ENCODE peak calls at places on chromosomes 7 and 10, in six cellular contexts. One of them, this sample, is unnamed.

GRCh38 chr10:14654821-14655382 is 119.8 kb downstream of the FAM107B start:
- DNase-seq in IMR-90: no peak
- DNase-seq in trophoblast cell: peak; percentile 74
- DNase-seq in mesenchymal stem cell: no peak
- DNase-seq in H1: no peak
- DNase-seq in neuronal stem cell: no peak
- DNase-seq in this sample: no peak

GRCh38 chr7:115869225-115869624 is 161.3 kb downstream of the TFEC start:
- DNase-seq in H1: no peak
- DNase-seq in IMR-90: peak; percentile 49
- DNase-seq in neuronal stem cell: no peak
- DNase-seq in mesenchymal stem cell: no peak
- DNase-seq in trophoblast cell: no peak
- DNase-seq in this sample: no peak

GRCh38 chr7:44511863-44512468 is 21.5 kb upstream of the NUDCD3 start:
- DNase-seq in IMR-90: no peak
- DNase-seq in H1: no peak
- DNase-seq in mesenchymal stem cell: no peak
- DNase-seq in trophoblast cell: no peak
- DNase-seq in neuronal stem cell: no peak
- DNase-seq in this sample: no peak

GRCh38 chr10:123721441-123722049 is 55.4 kb downstream of the GPR26 start:
- DNase-seq in mesenchymal stem cell: no peak
- DNase-seq in IMR-90: no peak
- DNase-seq in H1: no peak
- DNase-seq in neuronal stem cell: no peak
- DNase-seq in trophoblast cell: no peak
- DNase-seq in this sample: no peak

GRCh38 chr7:158824028-158824427 is 5.3 kb downstream of the ESYT2 start:
- DNase-seq in H1: no peak
- DNase-seq in neuronal stem cell: no peak
- DNase-seq in trophoblast cell: no peak
- DNase-seq in IMR-90: no peak
- DNase-seq in mesenchymal stem cell: no peak
- DNase-seq in this sample: no peak

GRCh38 chr7:105003275-105003674 is 10.7 kb upstream of the KMT2E start:
- DNase-seq in mesenchymal stem cell: peak; percentile 77
- DNase-seq in neuronal stem cell: no peak
- DNase-seq in IMR-90: peak; percentile 82
- DNase-seq in H1: no peak
- DNase-seq in trophoblast cell: no peak
- DNase-seq in this sample: no peak

GRCh38 chr7:22801907-22802306 is 20.7 kb downstream of the TOMM7 start:
- DNase-seq in mesenchymal stem cell: no peak
- DNase-seq in H1: no peak
- DNase-seq in neuronal stem cell: no peak
- DNase-seq in IMR-90: no peak
- DNase-seq in trophoblast cell: no peak
- DNase-seq in this sample: peak; percentile 80

GRCh38 chr7:159154243-159154642 is 9.6 kb upstream of the VIPR2 start:
- DNase-seq in neuronal stem cell: no peak
- DNase-seq in IMR-90: no peak
- DNase-seq in trophoblast cell: no peak
- DNase-seq in mesenchymal stem cell: no peak
- DNase-seq in H1: no peak
- DNase-seq in this sample: no peak

GRCh38 chr10:128070161-128070560 is 56.1 kb downstream of the MKI67 start:
- DNase-seq in trophoblast cell: no peak
- DNase-seq in neuronal stem cell: no peak
- DNase-seq in H1: no peak
- DNase-seq in IMR-90: no peak
- DNase-seq in mesenchymal stem cell: no peak
- DNase-seq in this sample: no peak

GRCh38 chr7:140327261-140327661 is 71.1 kb downstream of the SLC37A3 start:
- DNase-seq in neuronal stem cell: no peak
- DNase-seq in H1: no peak
- DNase-seq in mesenchymal stem cell: no peak
- DNase-seq in trophoblast cell: no peak
- DNase-seq in IMR-90: no peak
- DNase-seq in this sample: no peak

GRCh38 chr10:132520147-132520811 is 17.3 kb upstream of the INPP5A start:
- DNase-seq in neuronal stem cell: no peak
- DNase-seq in H1: no peak
- DNase-seq in trophoblast cell: no peak
- DNase-seq in IMR-90: peak; percentile 57
- DNase-seq in mesenchymal stem cell: peak; percentile 49
- DNase-seq in this sample: peak; percentile 23

GRCh38 chr10:132516771-132517725 is 20.5 kb upstream of the INPP5A start:
- DNase-seq in neuronal stem cell: peak; percentile 51
- DNase-seq in mesenchymal stem cell: peak; percentile 98
- DNase-seq in IMR-90: peak; percentile 96
- DNase-seq in H1: peak; percentile 82
- DNase-seq in trophoblast cell: peak; percentile 80
- DNase-seq in this sample: peak; percentile 86

GRCh38 chr10:132517951-132518521 is 19.6 kb upstream of the INPP5A start:
- DNase-seq in mesenchymal stem cell: peak; percentile 33
- DNase-seq in IMR-90: no peak
- DNase-seq in neuronal stem cell: no peak
- DNase-seq in trophoblast cell: no peak
- DNase-seq in H1: peak; percentile 74
- DNase-seq in this sample: peak; percentile 68

GRCh38 chr10:132519382-132520146 is 18.0 kb upstream of the INPP5A start:
- DNase-seq in H1: no peak
- DNase-seq in mesenchymal stem cell: no peak
- DNase-seq in trophoblast cell: no peak
- DNase-seq in IMR-90: no peak
- DNase-seq in neuronal stem cell: no peak
- DNase-seq in this sample: no peak

GRCh38 chr10:132518572-132519381 is 18.8 kb upstream of the INPP5A start:
- DNase-seq in neuronal stem cell: no peak
- DNase-seq in trophoblast cell: no peak
- DNase-seq in H1: peak; percentile 78
- DNase-seq in IMR-90: no peak
- DNase-seq in mesenchymal stem cell: peak; percentile 55
- DNase-seq in this sample: peak; percentile 92
- H3K4me2 ChIP-seq in neuronal stem cell: peak overlapping the region; percentile 51
- H3K4me2 ChIP-seq in trophoblast cell: peak overlapping the region; percentile 58
- H3K4me2 ChIP-seq in H1: peak overlapping the region; percentile 97
- H3K4me2 ChIP-seq in IMR-90: no peak overlapping the region
- H3K4me2 ChIP-seq in mesenchymal stem cell: peak overlapping the region; percentile 36
- H3K4me2 ChIP-seq in this sample: peak overlapping the region; percentile 59

DNA sequence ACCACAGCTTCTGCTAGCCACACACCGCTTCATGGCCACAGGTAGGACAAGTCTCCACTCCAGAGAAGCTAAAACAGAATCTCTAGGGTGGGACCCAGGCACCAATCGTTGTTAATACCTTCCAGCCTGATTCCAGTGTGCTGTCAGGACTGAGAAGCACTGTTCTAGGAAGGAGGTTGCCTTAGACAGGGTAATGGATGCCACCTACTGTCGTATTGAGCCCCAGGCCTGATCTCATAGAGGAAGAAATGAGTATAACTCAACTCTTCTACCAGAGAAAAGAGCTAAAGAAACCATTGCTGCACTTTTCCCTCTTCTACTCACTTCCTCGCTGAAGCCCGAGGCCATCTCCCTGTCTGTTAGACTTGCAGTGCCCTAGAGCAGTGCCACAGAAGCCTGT is 31.8 kb downstream of the CNNM1 start:
- DNase-seq in mesenchymal stem cell: no peak
- DNase-seq in IMR-90: no peak
- DNase-seq in trophoblast cell: no peak
- DNase-seq in neuronal stem cell: no peak
- DNase-seq in H1: no peak
- DNase-seq in this sample: no peak
- H2AK5ac ChIP-seq in mesenchymal stem cell: no peak overlapping the region
- H2AK5ac ChIP-seq in IMR-90: no peak overlapping the region
- H2AK5ac ChIP-seq in trophoblast cell: no peak overlapping the region
- H2AK5ac ChIP-seq in neuronal stem cell: no peak overlapping the region
- H2AK5ac ChIP-seq in H1: no peak overlapping the region
- H2AK5ac ChIP-seq in this sample: no peak overlapping the region

DNA sequence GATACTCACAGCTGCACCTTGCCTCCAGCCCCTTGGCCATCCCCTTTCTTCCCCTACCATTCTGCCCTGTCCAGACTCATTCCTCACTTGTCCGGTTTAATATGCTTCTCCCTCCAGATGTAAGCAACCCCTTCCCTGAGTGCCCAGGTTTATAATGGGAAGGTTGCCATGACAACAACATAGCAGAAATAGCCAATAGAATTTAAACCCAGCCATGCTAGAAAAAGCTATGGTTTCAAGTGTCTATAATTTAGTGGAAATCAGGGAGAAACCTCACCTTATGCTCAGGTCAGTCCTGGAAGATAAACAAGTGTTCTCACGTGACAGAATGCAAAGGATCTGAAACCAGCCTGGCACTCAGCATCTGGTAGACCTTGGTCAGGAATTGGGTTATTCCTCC is 196.0 kb upstream of the FZD8 start:
- DNase-seq in H1: no peak
- DNase-seq in mesenchymal stem cell: no peak
- DNase-seq in neuronal stem cell: no peak
- DNase-seq in IMR-90: no peak
- DNase-seq in trophoblast cell: no peak
- DNase-seq in this sample: no peak
- H2AFZ ChIP-seq in H1: peak overlapping the region; percentile 53
- H2AFZ ChIP-seq in mesenchymal stem cell: no peak overlapping the region
- H2AFZ ChIP-seq in neuronal stem cell: no peak overlapping the region
- H2AFZ ChIP-seq in IMR-90: no peak overlapping the region
- H2AFZ ChIP-seq in trophoblast cell: no peak overlapping the region
- H2AFZ ChIP-seq in this sample: no peak overlapping the region

DNA sequence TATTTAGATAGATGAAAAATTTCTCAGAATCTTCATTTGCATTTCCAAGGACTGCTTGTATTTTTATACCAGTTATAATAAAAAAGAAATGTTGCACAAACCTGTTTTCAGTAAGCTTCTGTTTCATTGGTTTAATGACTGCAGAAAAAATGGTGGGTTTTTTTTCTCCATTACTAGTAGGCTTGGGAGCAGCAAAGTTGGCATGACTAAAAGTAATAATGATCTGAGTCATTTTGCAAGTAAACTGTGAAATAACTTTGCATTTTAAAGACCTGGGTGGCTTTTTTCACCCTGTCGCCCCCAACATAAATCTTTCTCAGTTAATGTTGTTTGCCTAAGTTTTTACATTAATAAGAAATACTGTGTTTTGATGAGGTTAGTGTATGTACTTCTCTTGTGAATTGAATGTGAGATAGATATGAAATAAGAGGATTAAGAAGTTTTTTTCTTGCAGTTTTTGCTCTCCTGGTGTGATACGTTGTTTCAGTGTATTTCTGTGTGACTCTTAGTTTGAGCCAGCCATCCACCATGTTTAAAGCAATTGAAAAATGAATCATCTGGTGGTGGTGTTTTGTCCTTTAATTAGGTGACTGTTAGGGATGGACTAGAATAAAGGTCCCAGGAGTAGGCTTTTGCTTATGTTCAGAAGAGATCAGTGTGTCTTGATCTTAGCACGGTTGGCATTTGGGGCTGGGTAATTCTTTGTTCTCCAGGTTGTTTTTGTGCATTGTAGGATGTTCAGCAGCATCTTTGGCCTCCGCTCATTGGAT is 1.8 kb downstream of the GNAI1 start:
- DNase-seq in IMR-90: peak; percentile 63
- DNase-seq in H1: no peak
- DNase-seq in neuronal stem cell: no peak
- DNase-seq in mesenchymal stem cell: peak; percentile 54
- DNase-seq in trophoblast cell: no peak
- DNase-seq in this sample: no peak
- H3K4me2 ChIP-seq in IMR-90: peak overlapping the region; percentile 94
- H3K4me2 ChIP-seq in H1: peak overlapping the region; percentile 87
- H3K4me2 ChIP-seq in neuronal stem cell: no peak overlapping the region
- H3K4me2 ChIP-seq in mesenchymal stem cell: peak overlapping the region; percentile 44
- H3K4me2 ChIP-seq in trophoblast cell: peak overlapping the region; percentile 16
- H3K4me2 ChIP-seq in this sample: peak overlapping the region; percentile 92

DNA sequence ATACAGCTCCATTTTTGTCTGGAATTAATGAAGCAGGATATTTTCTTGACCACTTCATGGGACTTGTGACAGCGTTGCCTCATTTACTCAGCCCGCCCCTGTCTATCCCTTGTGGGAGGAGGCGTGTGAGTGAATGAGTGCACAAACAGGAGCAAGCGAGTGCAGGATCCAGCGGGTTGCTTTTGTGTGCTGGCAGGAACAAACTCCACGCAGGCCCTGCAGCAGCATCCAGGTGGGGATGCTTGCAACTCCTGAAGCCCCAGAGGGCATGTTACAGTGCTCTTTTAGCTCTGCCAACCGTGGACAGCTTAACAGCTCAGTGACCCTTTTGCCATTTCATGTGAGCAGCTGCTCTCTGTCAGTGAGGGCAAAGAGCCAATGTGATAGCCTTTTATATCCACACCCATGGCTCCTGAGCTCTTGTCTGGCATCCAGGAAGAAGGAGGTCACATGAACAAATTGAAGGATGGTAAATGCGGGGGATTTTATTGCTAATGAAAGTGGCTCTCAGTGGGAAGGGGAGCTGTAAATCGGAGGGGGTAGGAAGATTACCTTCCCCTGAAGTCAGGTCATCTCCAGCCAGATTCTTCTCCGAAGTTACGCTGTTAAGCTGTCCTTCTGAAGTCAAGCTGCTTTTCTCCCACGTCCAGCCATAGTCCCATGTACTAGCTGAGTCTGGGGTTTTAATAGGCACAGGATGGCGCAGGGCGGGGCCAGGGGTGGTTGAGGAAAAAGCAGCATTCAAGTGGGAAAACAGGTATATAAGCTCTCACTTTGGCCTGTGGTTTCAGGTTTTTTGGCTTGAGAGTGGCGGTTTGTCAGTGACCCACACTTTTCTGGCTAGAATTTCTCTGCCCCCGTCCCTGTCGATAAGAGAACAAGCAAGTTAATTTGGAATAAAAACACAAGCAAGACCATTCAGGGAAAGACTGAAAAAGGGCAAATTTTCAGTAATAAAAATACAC is 714.7 kb upstream of the MBL2 start:
- DNase-seq in H1: no peak
- DNase-seq in mesenchymal stem cell: no peak
- DNase-seq in neuronal stem cell: no peak
- DNase-seq in trophoblast cell: no peak
- DNase-seq in IMR-90: no peak
- DNase-seq in this sample: no peak
- H2AK5ac ChIP-seq in H1: peak overlapping the region; percentile 79
- H2AK5ac ChIP-seq in mesenchymal stem cell: no peak overlapping the region
- H2AK5ac ChIP-seq in neuronal stem cell: no peak overlapping the region
- H2AK5ac ChIP-seq in trophoblast cell: no peak overlapping the region
- H2AK5ac ChIP-seq in IMR-90: no peak overlapping the region
- H2AK5ac ChIP-seq in this sample: no peak overlapping the region

This sample was measured in H9.